ENCODE peak calls at places on chromosomes 5 and 9, in ten cellular contexts. One of them, this sample, is unnamed.
A peak's percentile ranks its signal among the peaks of the same experiment; 100 is the strongest.

GRCh38 chr5:143261748-143262392 is 141.6 kb downstream of the NR3C1 start:
- DNase-seq in HCT116: no peak
- DNase-seq in WERI-Rb-1: no peak
- DNase-seq in PC-9: no peak
- DNase-seq in stomach: no peak
- DNase-seq in keratinocyte: peak; percentile 66
- DNase-seq in bronchial epithelial cell: peak; percentile 95
- DNase-seq in cardiac muscle cell: no peak
- DNase-seq in pancreas: no peak
- DNase-seq in right atrium auricular region: no peak
- DNase-seq in this sample: peak; percentile 90

GRCh38 chr5:66653380-66653779 is 57.2 kb downstream of the MAST4 start:
- DNase-seq in HCT116: no peak
- DNase-seq in keratinocyte: peak; percentile 45
- DNase-seq in pancreas: no peak
- DNase-seq in bronchial epithelial cell: peak; percentile 95
- DNase-seq in WERI-Rb-1: peak; percentile 9
- DNase-seq in stomach: no peak
- DNase-seq in right atrium auricular region: no peak
- DNase-seq in cardiac muscle cell: no peak
- DNase-seq in PC-9: no peak
- DNase-seq in this sample: peak; percentile 85

GRCh38 chr9:119441832-119442231 is 72.6 kb upstream of the BRINP1 start:
- DNase-seq in bronchial epithelial cell: no peak
- DNase-seq in right atrium auricular region: no peak
- DNase-seq in PC-9: no peak
- DNase-seq in keratinocyte: no peak
- DNase-seq in cardiac muscle cell: no peak
- DNase-seq in stomach: no peak
- DNase-seq in pancreas: no peak
- DNase-seq in WERI-Rb-1: no peak
- DNase-seq in HCT116: no peak
- DNase-seq in this sample: no peak

GRCh38 chr5:88428633-88429032 is 160.0 kb upstream of the TMEM161B start:
- DNase-seq in keratinocyte: no peak
- DNase-seq in bronchial epithelial cell: no peak
- DNase-seq in WERI-Rb-1: no peak
- DNase-seq in cardiac muscle cell: no peak
- DNase-seq in pancreas: no peak
- DNase-seq in HCT116: no peak
- DNase-seq in stomach: no peak
- DNase-seq in right atrium auricular region: no peak
- DNase-seq in PC-9: no peak
- DNase-seq in this sample: no peak

GRCh38 chr9:96304230-96304629 is 2.3 kb upstream of the HSD17B3 start:
- DNase-seq in PC-9: no peak
- DNase-seq in bronchial epithelial cell: no peak
- DNase-seq in HCT116: no peak
- DNase-seq in right atrium auricular region: no peak
- DNase-seq in pancreas: no peak
- DNase-seq in stomach: no peak
- DNase-seq in WERI-Rb-1: no peak
- DNase-seq in cardiac muscle cell: no peak
- DNase-seq in keratinocyte: no peak
- DNase-seq in this sample: no peak

GRCh38 chr5:149937610-149938009 is 7.0 kb downstream of the PDE6A start:
- DNase-seq in HCT116: no peak
- DNase-seq in bronchial epithelial cell: peak; percentile 87
- DNase-seq in stomach: no peak
- DNase-seq in cardiac muscle cell: no peak
- DNase-seq in keratinocyte: no peak
- DNase-seq in WERI-Rb-1: no peak
- DNase-seq in right atrium auricular region: no peak
- DNase-seq in PC-9: peak; percentile 37
- DNase-seq in pancreas: no peak
- DNase-seq in this sample: peak; percentile 77

GRCh38 chr5:132437604-132438275 is 52.8 kb downstream of the IRF1 start:
- DNase-seq in right atrium auricular region: peak; percentile 84
- DNase-seq in keratinocyte: no peak
- DNase-seq in PC-9: no peak
- DNase-seq in pancreas: no peak
- DNase-seq in cardiac muscle cell: peak; percentile 45
- DNase-seq in HCT116: no peak
- DNase-seq in WERI-Rb-1: peak; percentile 46
- DNase-seq in stomach: peak; percentile 63
- DNase-seq in bronchial epithelial cell: no peak
- DNase-seq in this sample: no peak

GRCh38 chr5:122985006-122985700 is 51.4 kb downstream of the PPIC start:
- DNase-seq in bronchial epithelial cell: no peak
- DNase-seq in stomach: no peak
- DNase-seq in pancreas: no peak
- DNase-seq in PC-9: no peak
- DNase-seq in keratinocyte: no peak
- DNase-seq in HCT116: no peak
- DNase-seq in cardiac muscle cell: no peak
- DNase-seq in WERI-Rb-1: no peak
- DNase-seq in right atrium auricular region: no peak
- DNase-seq in this sample: no peak

GRCh38 chr9:117454711-117455110 is 39.9 kb upstream of the ASTN2 start:
- DNase-seq in pancreas: no peak
- DNase-seq in right atrium auricular region: no peak
- DNase-seq in bronchial epithelial cell: no peak
- DNase-seq in WERI-Rb-1: no peak
- DNase-seq in keratinocyte: no peak
- DNase-seq in cardiac muscle cell: no peak
- DNase-seq in stomach: no peak
- DNase-seq in HCT116: no peak
- DNase-seq in PC-9: no peak
- DNase-seq in this sample: no peak

GRCh38 chr5:150641826-150642566 is 1.5 kb downstream of the SYNPO start:
- DNase-seq in WERI-Rb-1: no peak
- DNase-seq in keratinocyte: no peak
- DNase-seq in stomach: no peak
- DNase-seq in PC-9: no peak
- DNase-seq in bronchial epithelial cell: no peak
- DNase-seq in right atrium auricular region: no peak
- DNase-seq in cardiac muscle cell: no peak
- DNase-seq in HCT116: no peak
- DNase-seq in pancreas: no peak
- DNase-seq in this sample: no peak

GRCh38 chr5:38554860-38555259 is 1.6 kb downstream of the LIFR start:
- DNase-seq in bronchial epithelial cell: no peak
- DNase-seq in WERI-Rb-1: no peak
- DNase-seq in HCT116: no peak
- DNase-seq in right atrium auricular region: no peak
- DNase-seq in pancreas: no peak
- DNase-seq in cardiac muscle cell: no peak
- DNase-seq in stomach: no peak
- DNase-seq in PC-9: no peak
- DNase-seq in keratinocyte: no peak
- DNase-seq in this sample: no peak

GRCh38 chr5:38555354-38556114 is 912 bp downstream of the LIFR start:
- DNase-seq in bronchial epithelial cell: no peak
- DNase-seq in keratinocyte: no peak
- DNase-seq in WERI-Rb-1: no peak
- DNase-seq in cardiac muscle cell: no peak
- DNase-seq in PC-9: no peak
- DNase-seq in stomach: no peak
- DNase-seq in pancreas: no peak
- DNase-seq in right atrium auricular region: no peak
- DNase-seq in HCT116: no peak
- DNase-seq in this sample: no peak

GRCh38 chr5:38556599-38557308 is at the start of gene LIFR:
- DNase-seq in right atrium auricular region: peak; percentile 68
- DNase-seq in HCT116: peak; percentile 19
- DNase-seq in pancreas: peak; percentile 95
- DNase-seq in stomach: peak; percentile 86
- DNase-seq in PC-9: peak; percentile 95
- DNase-seq in cardiac muscle cell: peak; percentile 92
- DNase-seq in bronchial epithelial cell: peak; percentile 45
- DNase-seq in WERI-Rb-1: peak; percentile 89
- DNase-seq in keratinocyte: no peak
- DNase-seq in this sample: peak; percentile 79

GRCh38 chr5:38557309-38557710 is 864 bp upstream of the LIFR start:
- DNase-seq in pancreas: no peak
- DNase-seq in stomach: peak; percentile 36
- DNase-seq in HCT116: no peak
- DNase-seq in WERI-Rb-1: no peak
- DNase-seq in right atrium auricular region: no peak
- DNase-seq in bronchial epithelial cell: no peak
- DNase-seq in keratinocyte: no peak
- DNase-seq in cardiac muscle cell: no peak
- DNase-seq in PC-9: no peak
- DNase-seq in this sample: no peak

GRCh38 chr5:38556115-38556598 is 289 bp downstream of the LIFR start:
- DNase-seq in cardiac muscle cell: no peak
- DNase-seq in pancreas: no peak
- DNase-seq in right atrium auricular region: no peak
- DNase-seq in HCT116: no peak
- DNase-seq in bronchial epithelial cell: no peak
- DNase-seq in stomach: no peak
- DNase-seq in keratinocyte: no peak
- DNase-seq in WERI-Rb-1: no peak
- DNase-seq in PC-9: no peak
- DNase-seq in this sample: no peak
- H3K27me3 ChIP-seq in cardiac muscle cell: no peaks in the 10 kb centered on the region
- H3K27me3 ChIP-seq in pancreas: no peaks in the 10 kb centered on the region
- H3K27me3 ChIP-seq in right atrium auricular region: no peaks in the 10 kb centered on the region
- H3K27me3 ChIP-seq in HCT116: no peaks in the 10 kb centered on the region
- H3K27me3 ChIP-seq in bronchial epithelial cell: no peaks in the 10 kb centered on the region
- H3K27me3 ChIP-seq in stomach: peaks cover 3% of the 10 kb centered on the region
- H3K27me3 ChIP-seq in keratinocyte: peaks cover 9% of the 10 kb centered on the region
- H3K27me3 ChIP-seq in WERI-Rb-1: no peaks in the 10 kb centered on the region
- H3K27me3 ChIP-seq in PC-9: peaks cover 15% of the 10 kb centered on the region
- H3K27me3 ChIP-seq in this sample: no peaks in the 10 kb centered on the region

GRCh38 chr5:181045316-181045715 is 5.2 kb downstream of the BTNL9 start:
- DNase-seq in bronchial epithelial cell: no peak
- DNase-seq in stomach: no peak
- DNase-seq in PC-9: no peak
- DNase-seq in keratinocyte: no peak
- DNase-seq in pancreas: no peak
- DNase-seq in cardiac muscle cell: no peak
- DNase-seq in HCT116: no peak
- DNase-seq in right atrium auricular region: peak; percentile 52
- DNase-seq in WERI-Rb-1: no peak
- DNase-seq in this sample: no peak
- H3K27me3 ChIP-seq in bronchial epithelial cell: no peaks in the 10 kb centered on the region
- H3K27me3 ChIP-seq in stomach: peaks cover 33% of the 10 kb centered on the region
- H3K27me3 ChIP-seq in PC-9: peaks cover 87% of the 10 kb centered on the region
- H3K27me3 ChIP-seq in keratinocyte: peaks cover 11% of the 10 kb centered on the region
- H3K27me3 ChIP-seq in pancreas: no peaks in the 10 kb centered on the region
- H3K27me3 ChIP-seq in cardiac muscle cell: peaks cover 7% of the 10 kb centered on the region
- H3K27me3 ChIP-seq in HCT116: peaks cover 16% of the 10 kb centered on the region
- H3K27me3 ChIP-seq in right atrium auricular region: no peaks in the 10 kb centered on the region
- H3K27me3 ChIP-seq in WERI-Rb-1: peaks cover 15% of the 10 kb centered on the region
- H3K27me3 ChIP-seq in this sample: peaks cover 2% of the 10 kb centered on the region

DNA sequence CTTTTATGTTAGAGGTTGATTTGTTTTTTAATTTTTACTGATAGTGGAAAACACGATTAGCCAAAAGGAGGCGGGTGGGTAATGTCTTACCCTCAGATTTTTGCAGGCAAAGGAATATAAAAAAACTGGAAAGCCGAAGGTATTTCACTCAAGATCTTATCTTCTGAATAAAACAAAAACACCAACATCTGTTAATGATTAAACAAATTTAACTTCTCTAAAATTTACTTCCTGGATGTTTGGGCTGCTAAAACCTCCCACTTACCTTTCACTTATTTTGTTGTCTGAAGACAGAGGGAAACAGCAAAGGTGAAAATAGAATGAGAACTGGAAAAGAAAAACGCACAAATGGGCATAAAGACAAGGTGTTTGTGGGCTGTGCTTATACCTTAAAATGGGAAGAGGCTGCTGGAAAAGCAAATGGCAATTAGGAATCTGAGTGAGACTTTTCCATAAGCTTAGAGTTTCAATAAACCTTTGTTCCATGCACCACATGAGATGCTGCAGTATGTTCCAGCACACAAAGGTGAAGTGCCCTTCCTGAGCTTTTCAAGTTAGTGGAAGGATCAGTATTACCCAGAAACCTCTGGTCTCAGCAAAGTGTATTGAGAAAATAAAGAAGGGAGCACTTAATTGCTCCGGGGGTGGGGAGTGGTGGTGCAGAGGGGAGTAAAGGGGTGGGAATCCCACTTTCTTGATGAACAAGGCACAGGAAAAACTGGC is 298.3 kb downstream of the BNC2 start:
- DNase-seq in keratinocyte: no peak
- DNase-seq in pancreas: no peak
- DNase-seq in right atrium auricular region: no peak
- DNase-seq in PC-9: no peak
- DNase-seq in bronchial epithelial cell: no peak
- DNase-seq in WERI-Rb-1: no peak
- DNase-seq in cardiac muscle cell: no peak
- DNase-seq in stomach: no peak
- DNase-seq in HCT116: no peak
- DNase-seq in this sample: no peak
- H3K27me3 ChIP-seq in keratinocyte: no peaks in the 10 kb centered on the region
- H3K27me3 ChIP-seq in pancreas: no peaks in the 10 kb centered on the region
- H3K27me3 ChIP-seq in right atrium auricular region: no peaks in the 10 kb centered on the region
- H3K27me3 ChIP-seq in PC-9: no peaks in the 10 kb centered on the region
- H3K27me3 ChIP-seq in bronchial epithelial cell: peaks cover 2% of the 10 kb centered on the region
- H3K27me3 ChIP-seq in WERI-Rb-1: no peaks in the 10 kb centered on the region
- H3K27me3 ChIP-seq in cardiac muscle cell: peaks cover 29% of the 10 kb centered on the region
- H3K27me3 ChIP-seq in stomach: no peaks in the 10 kb centered on the region
- H3K27me3 ChIP-seq in HCT116: peaks cover 34% of the 10 kb centered on the region
- H3K27me3 ChIP-seq in this sample: no peaks in the 10 kb centered on the region

GRCh38 chr5:135307143-135307903 is 91.7 kb downstream of the MACROH2A1 start:
- DNase-seq in PC-9: no peak
- DNase-seq in HCT116: no peak
- DNase-seq in cardiac muscle cell: no peak
- DNase-seq in keratinocyte: no peak
- DNase-seq in pancreas: no peak
- DNase-seq in bronchial epithelial cell: no peak
- DNase-seq in WERI-Rb-1: peak; percentile 96
- DNase-seq in stomach: no peak
- DNase-seq in right atrium auricular region: no peak
- DNase-seq in this sample: no peak

GRCh38 chr5:135304352-135305221 is 94.4 kb downstream of the MACROH2A1 start:
- DNase-seq in pancreas: no peak
- DNase-seq in WERI-Rb-1: peak; percentile 54
- DNase-seq in cardiac muscle cell: no peak
- DNase-seq in stomach: no peak
- DNase-seq in bronchial epithelial cell: no peak
- DNase-seq in right atrium auricular region: no peak
- DNase-seq in keratinocyte: no peak
- DNase-seq in PC-9: no peak
- DNase-seq in HCT116: no peak
- DNase-seq in this sample: no peak

GRCh38 chr5:135308245-135308644 is 90.8 kb downstream of the MACROH2A1 start:
- DNase-seq in stomach: no peak
- DNase-seq in bronchial epithelial cell: no peak
- DNase-seq in keratinocyte: no peak
- DNase-seq in right atrium auricular region: no peak
- DNase-seq in PC-9: no peak
- DNase-seq in pancreas: no peak
- DNase-seq in cardiac muscle cell: no peak
- DNase-seq in WERI-Rb-1: no peak
- DNase-seq in HCT116: no peak
- DNase-seq in this sample: peak; percentile 19

GRCh38 chr5:135308752-135309151 is 90.3 kb downstream of the MACROH2A1 start:
- DNase-seq in stomach: no peak
- DNase-seq in cardiac muscle cell: no peak
- DNase-seq in PC-9: no peak
- DNase-seq in WERI-Rb-1: peak; percentile 58
- DNase-seq in right atrium auricular region: no peak
- DNase-seq in HCT116: no peak
- DNase-seq in bronchial epithelial cell: no peak
- DNase-seq in pancreas: no peak
- DNase-seq in keratinocyte: no peak
- DNase-seq in this sample: no peak

GRCh38 chr5:135306557-135306956 is 92.5 kb downstream of the MACROH2A1 start:
- DNase-seq in right atrium auricular region: peak; percentile 47
- DNase-seq in stomach: no peak
- DNase-seq in pancreas: no peak
- DNase-seq in HCT116: no peak
- DNase-seq in PC-9: no peak
- DNase-seq in cardiac muscle cell: no peak
- DNase-seq in WERI-Rb-1: no peak
- DNase-seq in keratinocyte: no peak
- DNase-seq in bronchial epithelial cell: no peak
- DNase-seq in this sample: no peak
- H3K27me3 ChIP-seq in right atrium auricular region: no peaks in the 10 kb centered on the region
- H3K27me3 ChIP-seq in stomach: no peaks in the 10 kb centered on the region
- H3K27me3 ChIP-seq in pancreas: no peaks in the 10 kb centered on the region
- H3K27me3 ChIP-seq in HCT116: no peaks in the 10 kb centered on the region
- H3K27me3 ChIP-seq in PC-9: no peaks in the 10 kb centered on the region
- H3K27me3 ChIP-seq in cardiac muscle cell: peaks cover 8% of the 10 kb centered on the region
- H3K27me3 ChIP-seq in WERI-Rb-1: no peaks in the 10 kb centered on the region
- H3K27me3 ChIP-seq in keratinocyte: peaks cover 21% of the 10 kb centered on the region
- H3K27me3 ChIP-seq in bronchial epithelial cell: peaks cover 2% of the 10 kb centered on the region
- H3K27me3 ChIP-seq in this sample: peaks cover 2% of the 10 kb centered on the region

This sample was measured in mammary epithelial cell.